ENCODE peak calls at places on chromosomes 3 and 15, in nine cellular contexts. V is foreskin fibroblast; A is GDM1; W is MCF 10A; P is GOT3; M is colonic mucosa; Q is T-helper 2 cell; L is substantia nigra; X is stimulated activated CD8-positive, alpha-beta memory T cell treated with anti-CD3 and anti-CD28 coated beads, Interleukin-4, amount 100 ng/mL, for 24 hours. J is an unnamed sample.

GRCh38 chr3:172014145-172014544 is 25.2 kb upstream of the FNDC3B start:
- DNase-seq in Q (no peak), A (no peak), V (no peak), X (no peak), L (no peak), M (no peak), P (no peak), W (no peak), J (no peak)

GRCh38 chr3:107962015-107962414 is 128.8 kb downstream of the CD47 start:
- DNase-seq in X (no peak), A (no peak), Q (no peak), V (no peak), W (no peak), M (no peak), L (no peak), P (no peak), J (no peak)

GRCh38 chr3:116388867-116389385 is 56.4 kb downstream of the LSAMP start:
- DNase-seq in X (no peak), M (no peak), Q (no peak), A (no peak), L (no peak), V (no peak), W (no peak), P (no peak), J (no peak)

GRCh38 chr15:101537681-101538080 is 48.2 kb upstream of the PCSK6 start:
- DNase-seq in W (no peak), X (no peak), Q (no peak), A (peak; percentile 25), P (no peak), M (peak; percentile 4), V (no peak), L (no peak), J (no peak)

GRCh38 chr15:56390739-56391267 is 25.6 kb downstream of the TEX9 start:
- DNase-seq in L (no peak), W (no peak), X (no peak), V (no peak), M (no peak), Q (no peak), P (no peak), A (no peak), J (no peak)

GRCh38 chr3:159685801-159686200 is 302.8 kb upstream of the IL12A start:
- DNase-seq in A (no peak), L (no peak), X (no peak), W (no peak), M (no peak), Q (no peak), V (no peak), P (no peak), J (no peak)

GRCh38 chr3:161508852-161509477 is 12.4 kb downstream of the OTOL1 start:
- DNase-seq in X (no peak), L (no peak), P (no peak), A (no peak), Q (no peak), V (no peak), M (no peak), W (peak; percentile 45), J (no peak)

GRCh38 chr15:81357178-81357686 is 16.8 kb downstream of the TMC3 start:
- DNase-seq in Q (no peak), L (no peak), X (no peak), A (no peak), W (peak; percentile 11), V (no peak), M (no peak), P (no peak), J (no peak)

GRCh38 chr3:13016083-13016725 is 57.0 kb downstream of the IQSEC1 start:
- DNase-seq in P (no peak), A (peak; percentile 38), Q (peak; percentile 82), M (peak; percentile 62), V (no peak), L (no peak), X (no peak), W (no peak), J (peak; percentile 35)

GRCh38 chr15:57231559-57231958 is 144.7 kb upstream of the CGNL1 start:
- DNase-seq in Q (no peak), M (no peak), V (no peak), A (no peak), L (no peak), W (no peak), P (no peak), X (no peak), J (no peak)

GRCh38 chr15:42035362-42035761 is 14.5 kb upstream of the PLA2G4E start:
- DNase-seq in M (peak; percentile 64), L (no peak), V (peak; percentile 24), A (no peak), Q (no peak), P (no peak), X (no peak), W (peak; percentile 97), J (no peak)

GRCh38 chr3:98596902-98597500 is 3.6 kb upstream of the CPOX start:
- DNase-seq in V (peak; percentile 16), W (peak; percentile 41), Q (peak; percentile 53), A (peak; percentile 25), P (no peak), L (no peak), X (no peak), M (no peak), J (peak; percentile 20)

GRCh38 chr15:89750560-89751542 is at the start of gene MESP1:
- DNase-seq in V (peak; percentile 86), X (peak; percentile 82), Q (peak; percentile 87), P (peak; percentile 80), M (peak; percentile 91), A (peak; percentile 78), W (peak; percentile 86), L (peak; percentile 57), J (peak; percentile 89)

GRCh38 chr15:55403531-55403930 is 4.6 kb downstream of the CCPG1 start:
- DNase-seq in L (no peak), A (peak; percentile 69), P (no peak), V (no peak), X (no peak), W (peak; percentile 10), Q (peak; percentile 64), M (no peak), J (peak; percentile 26)

GRCh38 chr3:25945836-25946235 is 155.9 kb downstream of the OXSM start:
- DNase-seq in Q (no peak), V (no peak), P (no peak), L (no peak), M (no peak), W (no peak), X (no peak), A (no peak), J (no peak)

GRCh38 chr3:8554725-8555621 is 53.4 kb downstream of the LMCD1 start:
- DNase-seq in M (no peak), Q (no peak), V (peak; percentile 71), A (no peak), W (no peak), X (no peak), L (no peak), P (no peak), J (no peak)

GRCh38 chr3:165817160-165817709 is 20.0 kb downstream of the BCHE start:
- DNase-seq in L (no peak), Q (no peak), V (no peak), P (no peak), W (no peak), X (no peak), A (no peak), M (no peak), J (no peak)

GRCh38 chr15:82810863-82811421 is 1.5 kb downstream of the WHAMM start:
- DNase-seq in L (no peak), X (no peak), P (no peak), M (no peak), W (peak; percentile 8), A (no peak), V (no peak), Q (peak; percentile 81), J (peak; percentile 26)

J was measured in small intestine.